ENCODE peak calls at places on chromosomes 13 and 19, in seven cellular contexts. P is SK-N-SH, D is K562, G is HCT116, A is GM12878, Y is H1, M is HepG2. L is an unnamed sample.

GRCh38 chr19:33394006-33394722 is 20.7 kb downstream of the CEBPG start:
- DNase-seq in P (no peak), D (no peak), G (no peak), A (no peak), Y (no peak), M (peak; percentile 55), L (no peak)

GRCh38 chr19:39379865-39380399 is 11.0 kb downstream of the PAF1 start:
- DNase-seq in P (no peak), D (no peak), G (no peak), A (no peak), Y (no peak), M (no peak), L (no peak)

GRCh38 chr13:48644951-48645350 is 8.8 kb upstream of the CYSLTR2 start:
- DNase-seq in P (no peak), D (no peak), G (no peak), A (no peak), Y (no peak), M (no peak), L (no peak)

GRCh38 chr19:12733369-12733896 is 1.1 kb downstream of the TRIR start:
- DNase-seq in P (peak; percentile 76), D (peak; percentile 81), G (no peak), A (no peak), Y (no peak), M (peak; percentile 44), L (no peak)

GRCh38 chr13:105847532-105848295 is 687.7 kb downstream of the EFNB2 start:
- DNase-seq in P (peak; percentile 41), D (no peak), G (no peak), A (no peak), Y (no peak), M (no peak), L (no peak)

GRCh38 chr13:39816936-39817335 is 161.5 kb downstream of the COG6 start:
- DNase-seq in P (no peak), D (no peak), G (no peak), A (no peak), Y (no peak), M (no peak), L (no peak)

GRCh38 chr13:99275093-99275469 is 16.9 kb upstream of the GPR18 start:
- DNase-seq in P (no peak), D (no peak), G (no peak), A (no peak), Y (no peak), M (no peak), L (no peak)

GRCh38 chr13:101916758-101917474 is 464.4 kb downstream of the ITGBL1 start:
- DNase-seq in P (peak; percentile 72), D (no peak), G (no peak), A (no peak), Y (no peak), M (no peak), L (no peak)

GRCh38 chr19:13463296-13463695 is 43.0 kb downstream of the CACNA1A start:
- DNase-seq in P (no peak), D (peak; percentile 28), G (no peak), A (no peak), Y (no peak), M (no peak), L (no peak)

GRCh38 chr19:55092423-55093318 is 17.0 kb downstream of the EPS8L1 start:
- DNase-seq in P (no peak), D (no peak), G (no peak), A (no peak), Y (no peak), M (no peak), L (no peak)

GRCh38 chr19:39370735-39371134 is 20.2 kb downstream of the PAF1 start:
- DNase-seq in P (no peak), D (no peak), G (no peak), A (no peak), Y (no peak), M (no peak), L (no peak)

GRCh38 chr13:46354143-46355087 is 32.6 kb downstream of the RUBCNL start:
- DNase-seq in P (no peak), D (peak; percentile 8), G (peak; percentile 48), A (peak; percentile 53), Y (no peak), M (peak; percentile 68), L (peak; percentile 12)

GRCh38 chr13:46487748-46488147 is 65.2 kb upstream of the LRCH1 start:
- DNase-seq in P (no peak), D (no peak), G (no peak), A (no peak), Y (no peak), M (no peak), L (no peak)

GRCh38 chr13:109465151-109465550 is 321.2 kb downstream of the IRS2 start:
- DNase-seq in P (no peak), D (no peak), G (no peak), A (no peak), Y (no peak), M (no peak), L (no peak)

GRCh38 chr19:39125199-39125553 is 410 bp upstream of the PAK4 start:
- DNase-seq in P (no peak), D (no peak), G (no peak), A (no peak), Y (no peak), M (no peak), L (no peak)

GRCh38 chr13:113468461-113469147 is 15.3 kb upstream of the ADPRHL1 start:
- DNase-seq in P (no peak), D (no peak), G (no peak), A (no peak), Y (no peak), M (no peak), L (no peak)

GRCh38 chr19:6418562-6418932 is 6.1 kb downstream of the KHSRP start:
- DNase-seq in P (peak; percentile 11), D (no peak), G (no peak), A (no peak), Y (no peak), M (no peak), L (no peak)

GRCh38 chr19:4327252-4327876 is 11.3 kb downstream of the STAP2 start:
- DNase-seq in P (peak; percentile 93), D (peak; percentile 97), G (no peak), A (no peak), Y (peak; percentile 89), M (no peak), L (no peak)
- TF ChIP-seq SIN3A in P (no peak), D (peak; percentile 68), G (no peak), A (no peak), Y (peak; percentile 77), M (no peak), L (no peak)

GRCh38 chr19:2869618-2870017 is 2.5 kb downstream of the ZNF556 start:
- DNase-seq in P (no peak), D (no peak), G (no peak), A (no peak), Y (no peak), M (peak; percentile 57), L (no peak)

GRCh38 chr19:2866495-2867024 is 575 bp upstream of the ZNF556 start:
- DNase-seq in P (no peak), D (no peak), G (no peak), A (no peak), Y (no peak), M (no peak), L (no peak)

GRCh38 chr19:2863818-2864217 is 3.3 kb upstream of the ZNF556 start:
- DNase-seq in P (no peak), D (no peak), G (no peak), A (no peak), Y (no peak), M (no peak), L (no peak)

GRCh38 chr19:2865334-2866221 is 1.6 kb upstream of the ZNF556 start:
- DNase-seq in P (no peak), D (peak; percentile 72), G (no peak), A (no peak), Y (no peak), M (peak; percentile 49), L (no peak)

GRCh38 chr19:2867025-2867991 is at the start of gene ZNF556:
- DNase-seq in P (peak; percentile 99), D (peak; percentile 45), G (peak; percentile 16), A (no peak), Y (no peak), M (peak; percentile 100), L (no peak)
- TF ChIP-seq SIN3A in P (no peak), D (no peak), G (no peak), A (no peak), Y (no peak), M (peak; percentile 92), L (no peak)

GRCh38 chr13:44230071-44230470 is 143.6 kb upstream of the SERP2 start:
- DNase-seq in P (no peak), D (no peak), G (no peak), A (no peak), Y (no peak), M (no peak), L (no peak)

GRCh38 chr13:44229371-44230030 is 144.1 kb upstream of the SERP2 start:
- DNase-seq in P (no peak), D (no peak), G (no peak), A (no peak), Y (no peak), M (no peak), L (no peak)

GRCh38 chr13:44232729-44233128 is 140.9 kb upstream of the SERP2 start:
- DNase-seq in P (no peak), D (no peak), G (no peak), A (no peak), Y (no peak), M (no peak), L (no peak)

GRCh38 chr13:44230736-44231135 is 142.9 kb upstream of the SERP2 start:
- DNase-seq in P (no peak), D (no peak), G (no peak), A (no peak), Y (no peak), M (no peak), L (no peak)

GRCh38 chr13:44231786-44232516 is 141.7 kb upstream of the SERP2 start:
- DNase-seq in P (no peak), D (no peak), G (peak; percentile 97), A (no peak), Y (peak; percentile 80), M (peak; percentile 46), L (no peak)
- TF ChIP-seq SIN3A in P (no peak), D (no peak), G (peak; percentile 78), A (no peak), Y (no peak), M (no peak), L (no peak)

GRCh38 chr13:53637971-53638547 is 609.4 kb downstream of the OLFM4 start:
- DNase-seq in P (no peak), D (no peak), G (no peak), A (no peak), Y (no peak), M (no peak), L (no peak)
- TF ChIP-seq SIN3A in P (no peak), D (no peak), G (no peak), A (no peak), Y (no peak), M (no peak), L (no peak)

GRCh38 chr19:1153891-1154730 is 20.0 kb downstream of the SBNO2 start:
- DNase-seq in P (no peak), D (no peak), G (no peak), A (no peak), Y (no peak), M (no peak), L (no peak)
- TF ChIP-seq SIN3A in P (no peak), D (no peak), G (no peak), A (no peak), Y (no peak), M (no peak), L (no peak)

L was measured in Panc1.